ENCODE peak calls at places on chromosomes 5 and 9, in six cellular contexts. C, W, I, Y, Q and M are unnamed samples.

GRCh38 chr5:42366051-42366450 is 57.2 kb upstream of the GHR start:
- DNase-seq in C (no peak), W (no peak), I (no peak), Y (no peak), Q (no peak), M (no peak)

GRCh38 chr5:33715646-33716045 is 176.1 kb downstream of the ADAMTS12 start:
- DNase-seq in C (no peak), W (no peak), I (no peak), Y (no peak), Q (no peak), M (peak; percentile 37)

GRCh38 chr5:65412842-65413241 is 68.9 kb downstream of the ADAMTS6 start:
- DNase-seq in C (no peak), W (no peak), I (no peak), Y (no peak), Q (no peak), M (no peak)

GRCh38 chr9:121107041-121107440 is 32.3 kb downstream of the CNTRL start:
- DNase-seq in C (no peak), W (peak; percentile 27), I (no peak), Y (no peak), Q (peak; percentile 34), M (peak; percentile 8)

GRCh38 chr9:98867434-98868168 is 60.1 kb downstream of the GALNT12 start:
- DNase-seq in C (no peak), W (peak; percentile 73), I (no peak), Y (no peak), Q (no peak), M (peak; percentile 93)

GRCh38 chr5:83844320-83845068 is 123.8 kb upstream of the HAPLN1 start:
- DNase-seq in C (no peak), W (no peak), I (no peak), Y (peak; percentile 96), Q (no peak), M (peak; percentile 87)

GRCh38 chr5:151577566-151577965 is 13.6 kb downstream of the FAT2 start:
- DNase-seq in C (no peak), W (no peak), I (no peak), Y (no peak), Q (no peak), M (no peak)

GRCh38 chr9:94937214-94937903 is 210.9 kb downstream of the AOPEP start:
- DNase-seq in C (no peak), W (peak; percentile 85), I (no peak), Y (no peak), Q (no peak), M (peak; percentile 90)

GRCh38 chr9:113953541-113953940 is 77.4 kb downstream of the ZNF618 start:
- DNase-seq in C (no peak), W (no peak), I (no peak), Y (no peak), Q (no peak), M (peak; percentile 55)

GRCh38 chr9:126989847-126990821 is 75.6 kb downstream of the RALGPS1 start:
- DNase-seq in C (peak; percentile 13), W (no peak), I (no peak), Y (no peak), Q (no peak), M (no peak)

GRCh38 chr9:13988944-13989343 is 325.0 kb downstream of the NFIB start:
- DNase-seq in C (no peak), W (no peak), I (no peak), Y (no peak), Q (no peak), M (no peak)

GRCh38 chr9:6944896-6945295 is 187.1 kb downstream of the KDM4C start:
- DNase-seq in C (no peak), W (peak; percentile 79), I (no peak), Y (no peak), Q (no peak), M (peak; percentile 50)

GRCh38 chr5:161064297-161064696 is 212.3 kb upstream of the ATP10B start:
- DNase-seq in C (no peak), W (no peak), I (no peak), Y (no peak), Q (no peak), M (no peak)

GRCh38 chr9:129482521-129483466 is 138.1 kb downstream of the C9orf50 start:
- DNase-seq in C (peak; percentile 74), W (peak; percentile 84), I (peak; percentile 90), Y (no peak), Q (no peak), M (peak; percentile 98)

GRCh38 chr5:75113354-75113753 is 61.0 kb upstream of the GCNT4 start:
- DNase-seq in C (no peak), W (no peak), I (no peak), Y (no peak), Q (no peak), M (no peak)

GRCh38 chr5:105032917-105033316 is 1470.3 kb upstream of the NUDT12 start:
- DNase-seq in C (no peak), W (no peak), I (no peak), Y (no peak), Q (no peak), M (no peak)

GRCh38 chr9:88992556-88992955 is 1.3 kb downstream of the S1PR3 start:
- DNase-seq in C (no peak), W (no peak), I (no peak), Y (no peak), Q (no peak), M (peak; percentile 49)

GRCh38 chr5:1512541-1513291 is 11.0 kb downstream of the LPCAT1 start:
- DNase-seq in C (peak; percentile 6), W (no peak), I (no peak), Y (peak; percentile 89), Q (no peak), M (no peak)

GRCh38 chr5:112174959-112175594 is 244.0 kb downstream of the EPB41L4A start:
- DNase-seq in C (peak; percentile 74), W (peak; percentile 67), I (peak; percentile 67), Y (peak; percentile 53), Q (peak; percentile 61), M (peak; percentile 67)

GRCh38 chr5:64301566-64301965 is 135.9 kb downstream of the RNF180 start:
- DNase-seq in C (no peak), W (peak; percentile 79), I (no peak), Y (no peak), Q (no peak), M (no peak)

GRCh38 chr5:139457653-139458306 is 4.8 kb downstream of the ECSCR start:
- DNase-seq in C (no peak), W (no peak), I (no peak), Y (peak; percentile 11), Q (no peak), M (no peak)

GRCh38 chr5:7815757-7816534 is 35.0 kb downstream of the CFAP90 start:
- DNase-seq in C (peak; percentile 92), W (peak; percentile 83), I (peak; percentile 80), Y (peak; percentile 66), Q (peak; percentile 63), M (peak; percentile 81)

GRCh38 chr9:4849364-4849763 is 56.6 kb downstream of the RCL1 start:
- DNase-seq in C (no peak), W (peak; percentile 13), I (no peak), Y (no peak), Q (no peak), M (no peak)

GRCh38 chr9:34513567-34514214 is 9.1 kb downstream of the ENHO start:
- DNase-seq in C (peak; percentile 76), W (peak; percentile 2), I (no peak), Y (no peak), Q (no peak), M (peak; percentile 43)

GRCh38 chr5:157072508-157072907 is 13.6 kb upstream of the HAVCR1 start:
- DNase-seq in C (no peak), W (peak; percentile 64), I (no peak), Y (no peak), Q (peak; percentile 68), M (no peak)

GRCh38 chr5:17000296-17000939 is 64.3 kb upstream of the MYO10 start:
- DNase-seq in C (no peak), W (peak; percentile 99), I (no peak), Y (no peak), Q (peak; percentile 52), M (peak; percentile 95)

DNA sequence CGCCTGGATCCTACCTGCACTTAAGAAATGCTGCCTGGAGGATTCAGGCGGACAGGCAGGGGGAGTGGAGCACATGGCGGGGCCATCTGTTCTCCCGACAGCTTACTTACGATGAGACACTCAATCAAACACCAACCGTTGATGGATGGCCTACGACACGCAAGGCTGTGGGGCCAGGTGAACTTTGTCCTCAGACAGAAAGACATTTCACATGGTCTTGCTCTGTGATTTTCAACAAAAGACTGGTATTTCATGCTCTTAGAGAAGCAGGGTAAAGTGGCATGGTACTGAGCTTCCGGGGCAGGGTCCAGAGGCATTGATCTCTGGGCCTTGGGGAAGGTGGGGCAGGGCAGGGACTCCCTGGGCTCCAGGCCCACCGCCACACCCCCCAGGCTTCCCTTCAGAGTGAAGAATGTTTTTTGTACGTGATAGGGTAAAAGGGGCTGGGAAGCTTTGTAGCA is 9.1 kb upstream of the OLFM1 start:
- DNase-seq in C (no peak), W (no peak), I (no peak), Y (no peak), Q (no peak), M (no peak)
- H3K4me1 ChIP-seq in C (peaks cover 8% of the 10 kb centered on the region), W (no peaks in the 10 kb centered on the region), I (peaks cover 6% of the 10 kb centered on the region), Y (no peaks in the 10 kb centered on the region), Q (no peaks in the 10 kb centered on the region), M (no peaks in the 10 kb centered on the region)

GRCh38 chr9:124017929-124018730 is 6.6 kb downstream of the LHX2 start:
- DNase-seq in C (peak; percentile 81), W (no peak), I (peak; percentile 58), Y (no peak), Q (no peak), M (no peak)
- H3K9ac ChIP-seq in C (no peak overlapping the region), W (no peak overlapping the region), I (no peak overlapping the region), Y (no peak overlapping the region), Q (no peak overlapping the region), M (no peak overlapping the region)

DNA sequence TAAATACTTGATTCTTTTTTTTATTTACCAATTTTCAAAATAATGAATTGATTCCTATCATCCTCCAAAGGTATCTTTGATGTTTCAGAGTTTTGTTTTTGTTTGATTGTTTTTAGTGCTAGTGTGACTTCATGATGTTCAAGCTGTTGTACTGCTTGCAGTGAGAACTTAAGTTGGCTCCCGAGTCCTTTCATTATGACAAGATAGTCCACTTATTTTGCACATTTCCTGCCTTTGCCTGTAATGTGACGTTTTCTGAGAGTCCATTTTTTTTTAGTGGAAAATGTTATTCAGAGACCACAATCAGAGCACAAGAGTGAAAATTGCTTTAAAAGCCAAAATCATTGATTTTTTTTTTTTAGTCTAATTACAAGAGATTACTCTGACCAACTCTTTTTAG is 60.1 kb upstream of the FCHO2 start:
- DNase-seq in C (no peak), W (no peak), I (no peak), Y (no peak), Q (no peak), M (peak; percentile 14)
- TF ChIP-seq EZH2phosphoT487 in C (no peak), W (no peak), I (no peak), Y (no peak), Q (no peak), M (no peak)

DNA sequence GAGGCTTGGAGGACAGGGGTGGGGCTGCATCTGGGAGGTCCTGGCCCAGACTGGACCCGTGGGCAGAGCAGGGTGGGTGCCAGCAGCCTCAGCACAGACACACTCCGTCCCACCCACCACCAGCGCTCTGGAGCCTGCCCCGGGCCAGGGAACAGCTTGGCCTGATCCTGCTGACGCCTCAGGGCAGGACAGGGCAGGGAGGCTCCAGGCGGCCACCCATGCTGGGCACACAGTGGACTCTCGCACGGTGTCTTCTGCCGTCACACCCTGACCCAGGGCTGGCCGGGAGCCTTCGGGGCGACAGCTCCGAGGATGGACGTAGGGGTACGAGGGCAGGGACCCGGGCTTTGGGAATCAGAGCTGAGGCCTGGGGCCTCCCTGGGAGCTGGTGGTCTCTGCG is 8.2 kb upstream of the PTGDS start:
- DNase-seq in C (no peak), W (no peak), I (no peak), Y (no peak), Q (no peak), M (no peak)
- H3K4me1 ChIP-seq in C (peaks cover 6% of the 10 kb centered on the region), W (peaks cover 6% of the 10 kb centered on the region), I (peaks cover 2% of the 10 kb centered on the region), Y (no peaks in the 10 kb centered on the region), Q (peaks cover 8% of the 10 kb centered on the region), M (no peaks in the 10 kb centered on the region)